ENCODE peak calls at places on chromosomes 4 and X, in four cellular contexts. M, F, I and A are unnamed samples.

GRCh38 chr4:4395849-4396627 is 9.1 kb downstream of the NSG1 start:
- DNase-seq in I (no peak), M (no peak), F (no peak), A (no peak)

GRCh38 chrX:46837543-46838481 is 969 bp downstream of the RP2 start:
- DNase-seq in F (no peak), I (peak), M (no peak), A (peak)

GRCh38 chr4:81039351-81040174 is 9.1 kb downstream of the BMP3 start:
- DNase-seq in F (no peak), M (no peak), I (no peak), A (no peak)

GRCh38 chr4:168923526-168924194 is 86.4 kb downstream of the CBR4 start:
- DNase-seq in I (peak), F (no peak), M (peak), A (peak)

GRCh38 chr4:140448162-140448561 is 20.7 kb upstream of the CLGN start:
- DNase-seq in I (no peak), F (no peak), M (no peak), A (no peak)

GRCh38 chrX:150935466-150935865 is 37.0 kb upstream of the CD99L2 start:
- DNase-seq in F (no peak), M (no peak), I (peak), A (peak)

GRCh38 chrX:109709129-109709631 is 23.9 kb downstream of the ACSL4 start:
- DNase-seq in M (no peak), F (no peak), I (peak), A (peak)

GRCh38 chrX:46247456-46247855 is 297.8 kb downstream of the ZNF674 start:
- DNase-seq in I (no peak), M (no peak), F (no peak), A (no peak)

GRCh38 chr4:102299708-102300107 is 45.6 kb downstream of the SLC39A8 start:
- DNase-seq in M (no peak), I (peak), F (no peak), A (peak)

GRCh38 chr4:147678796-147679549 is 5.0 kb downstream of the PRMT9 start:
- DNase-seq in M (no peak), F (no peak), I (no peak), A (peak)

GRCh38 chr4:52249583-52249982 is 198.5 kb downstream of the SPATA18 start:
- DNase-seq in F (no peak), I (no peak), M (no peak), A (peak)

GRCh38 chr4:54898163-54898562 is 227.2 kb downstream of the KDR start:
- DNase-seq in F (no peak), M (no peak), I (no peak), A (peak)

GRCh38 chrX:71106427-71106826 is at the start of gene CXorf65:
- DNase-seq in F (no peak), M (no peak), I (no peak), A (no peak)

GRCh38 chrX:43706786-43707185 is 50.7 kb downstream of the MAOA start:
- DNase-seq in M (no peak), F (no peak), I (no peak), A (no peak)

GRCh38 chr4:76485450-76485849 is 50.4 kb downstream of the SHROOM3 start:
- DNase-seq in I (no peak), F (no peak), M (no peak), A (no peak)

GRCh38 chr4:70725633-70726032 is 3.9 kb downstream of the RUFY3 start:
- DNase-seq in F (no peak), I (no peak), M (no peak), A (no peak)

GRCh38 chr4:126756050-126756809 is 876.5 kb upstream of the INTU start:
- DNase-seq in I (no peak), M (no peak), F (no peak), A (no peak)

GRCh38 chr4:180617203-180617602 is 1626.0 kb upstream of the TENM3 start:
- DNase-seq in I (peak), M (no peak), F (no peak), A (no peak)

GRCh38 chr4:24226018-24226417 is 336.2 kb upstream of the PPARGC1A start:
- DNase-seq in F (no peak), I (peak), M (no peak), A (peak)

GRCh38 chr4:42267724-42268123 is 115.3 kb upstream of the BEND4 start:
- DNase-seq in M (no peak), I (no peak), F (no peak), A (no peak)

GRCh38 chrX:11143931-11144678 is 33.0 kb downstream of the HCCS start:
- DNase-seq in M (peak), F (no peak), I (peak), A (peak)

GRCh38 chr4:86220137-86220536 is 139.7 kb downstream of the MAPK10 start:
- DNase-seq in I (peak), F (no peak), M (no peak), A (peak)

GRCh38 chrX:110407910-110408545 is 49.4 kb downstream of the RTL9 start:
- DNase-seq in I (peak), M (peak), F (no peak), A (peak)

GRCh38 chr4:184568770-184569169 is 80.5 kb downstream of the CASP3 start:
- DNase-seq in F (no peak), M (no peak), I (no peak), A (no peak)

GRCh38 chr4:5989236-5990225 is 28.7 kb downstream of the C4orf50 start:
- DNase-seq in F (peak), I (no peak), M (no peak), A (no peak)

GRCh38 chr4:8900588-8900987 is 28.9 kb upstream of the HMX1 start:
- DNase-seq in F (no peak), M (no peak), I (no peak), A (no peak)

GRCh38 chr4:70505152-70505748 is 13.1 kb upstream of the AMTN start:
- DNase-seq in M (peak), F (peak), I (peak), A (peak)

GRCh38 chr4:83285022-83285387 is 407 bp upstream of the COQ2 start:
- DNase-seq in F (no peak), I (peak), M (peak), A (peak)

GRCh38 chrX:19342331-19342906 is 1.3 kb upstream of the PDHA1 start:
- DNase-seq in I (no peak), M (no peak), F (no peak), A (peak)